ENCODE peak calls at places on chromosomes 6 and 20, in eight cellular contexts. X is amniotic epithelial cell, Z is adrenal gland, G is endothelial cell, A is substantia nigra, L is Calu3, K is NCI-H1105, F is omental fat pad. I is an unnamed sample.

GRCh38 chr6:105170066-105170465 is 9.7 kb downstream of the POPDC3 start:
- DNase-seq in Z (no peak), A (no peak), F (no peak), X (peak), K (no peak), G (no peak), L (no peak), I (no peak)

GRCh38 chr6:53906842-53907241 is 112.0 kb downstream of the LRRC1 start:
- DNase-seq in F (no peak), G (no peak), A (no peak), K (no peak), X (peak), Z (no peak), L (no peak), I (no peak)

GRCh38 chr6:137764464-137764863 is 102.6 kb upstream of the TNFAIP3 start:
- DNase-seq in X (peak), K (no peak), F (no peak), L (no peak), A (no peak), Z (no peak), G (no peak), I (no peak)

GRCh38 chr6:12419626-12420272 is 129.6 kb downstream of the EDN1 start:
- DNase-seq in Z (no peak), L (no peak), X (no peak), A (no peak), K (no peak), F (no peak), G (no peak), I (no peak)

GRCh38 chr6:154989457-154989856 is 5.7 kb upstream of the TIAM2 start:
- DNase-seq in Z (no peak), G (no peak), L (no peak), K (no peak), A (peak), X (no peak), F (no peak), I (peak)

GRCh38 chr20:44711237-44711636 is 3.9 kb upstream of the CCN5 start:
- DNase-seq in K (no peak), X (peak), G (no peak), F (no peak), Z (no peak), A (no peak), L (no peak), I (no peak)

GRCh38 chr6:113381957-113382356 is 475.2 kb upstream of the MARCKS start:
- DNase-seq in A (no peak), L (peak), Z (peak), G (no peak), F (no peak), X (peak), K (peak), I (no peak)

GRCh38 chr20:50528804-50529351 is 18.7 kb downstream of the PTPN1 start:
- DNase-seq in X (no peak), F (no peak), G (no peak), Z (no peak), A (no peak), K (no peak), L (no peak), I (no peak)

GRCh38 chr20:62550087-62550565 is 74.3 kb upstream of the GATA5 start:
- DNase-seq in A (no peak), X (no peak), Z (no peak), G (no peak), F (no peak), L (no peak), K (no peak), I (no peak)

GRCh38 chr6:90411292-90411781 is 114.7 kb upstream of the BACH2 start:
- DNase-seq in L (peak), Z (no peak), G (no peak), A (no peak), K (no peak), F (no peak), X (peak), I (no peak)